ENCODE peak calls at places on chromosomes 5 and 9, in six cellular contexts. E is mesothelial cell of epicardium, P is uterus, D is body of pancreas, Z is GM10248, B is transverse colon. J is an unnamed sample.

GRCh38 chr9:6959275-6960000 is 201.7 kb downstream of the KDM4C start:
- DNase-seq in P (no peak), D (no peak), Z (no peak), E (no peak), B (no peak), J (no peak)

GRCh38 chr9:98520221-98520920 is 188.4 kb downstream of the GABBR2 start:
- DNase-seq in P (no peak), D (no peak), Z (no peak), E (no peak), B (no peak), J (no peak)

GRCh38 chr9:13900449-13900848 is 413.5 kb downstream of the NFIB start:
- DNase-seq in P (no peak), D (no peak), E (no peak), Z (no peak), B (no peak), J (no peak)

GRCh38 chr9:131475956-131476776 is 26.6 kb upstream of the POMT1 start:
- DNase-seq in D (no peak), Z (no peak), P (no peak), B (no peak), E (no peak), J (no peak)

GRCh38 chr9:111038336-111039202 is at the start of gene LPAR1:
- DNase-seq in Z (no peak), D (peak), P (peak), B (peak), E (peak), J (no peak)

GRCh38 chr5:7856855-7857254 is 5.9 kb upstream of the CFAP90 start:
- DNase-seq in Z (peak), B (peak), D (peak), E (no peak), P (no peak), J (no peak)

GRCh38 chr9:12775963-12776774 is 1.3 kb downstream of the LURAP1L start:
- DNase-seq in B (peak), Z (peak), D (peak), P (peak), E (peak), J (peak)

GRCh38 chr9:114930063-114930812 is at the start of gene TNFSF8:
- DNase-seq in E (no peak), B (peak), D (no peak), Z (peak), P (no peak), J (no peak)

GRCh38 chr9:37433754-37434435 is 11.4 kb downstream of the GRHPR start:
- DNase-seq in D (no peak), Z (no peak), B (no peak), P (peak), E (no peak), J (no peak)

GRCh38 chr9:137302176-137303030 is at the start of gene NRARP:
- DNase-seq in Z (peak), B (peak), D (peak), P (peak), E (peak), J (peak)

GRCh38 chr9:124675261-124676158 is 95.6 kb downstream of the NR6A1 start:
- DNase-seq in D (no peak), P (no peak), Z (no peak), E (no peak), B (no peak), J (no peak)

GRCh38 chr5:141771031-141771430 is 89.0 kb upstream of the ARAP3 start:
- DNase-seq in D (no peak), Z (no peak), P (no peak), E (no peak), B (no peak), J (no peak)

GRCh38 chr5:132470596-132470995 is 20.0 kb downstream of the IRF1 start:
- DNase-seq in P (peak), Z (no peak), D (no peak), B (peak), E (no peak), J (no peak)

GRCh38 chr5:7251127-7251526 is 144.8 kb upstream of the ADCY2 start:
- DNase-seq in B (no peak), E (no peak), P (no peak), Z (no peak), D (no peak), J (no peak)

GRCh38 chr5:52443187-52443586 is 344.5 kb upstream of the ITGA1 start:
- DNase-seq in D (no peak), Z (no peak), B (no peak), P (no peak), E (no peak), J (no peak)

GRCh38 chr9:2132484-2133082 is 117.4 kb downstream of the SMARCA2 start:
- DNase-seq in E (no peak), D (no peak), B (no peak), Z (peak), P (no peak), J (no peak)

GRCh38 chr9:77210116-77210515 is 32.8 kb downstream of the VPS13A start:
- DNase-seq in P (no peak), D (no peak), E (no peak), B (no peak), Z (no peak), J (no peak)

GRCh38 chr5:82793808-82794419 is 283.3 kb downstream of the TMEM167A start:
- DNase-seq in P (no peak), B (peak), E (no peak), Z (no peak), D (peak), J (no peak)

GRCh38 chr5:112703866-112704820 is 33.5 kb upstream of the APC start:
- DNase-seq in E (no peak), P (no peak), Z (no peak), D (no peak), B (no peak), J (no peak)

GRCh38 chr5:165617491-165617890 is 2112.1 kb downstream of the MAT2B start:
- DNase-seq in B (no peak), Z (no peak), D (no peak), E (no peak), P (no peak), J (no peak)

GRCh38 chr9:91586282-91586681 is 162.7 kb upstream of the NFIL3 start:
- DNase-seq in D (no peak), P (no peak), E (no peak), B (no peak), Z (no peak), J (no peak)

GRCh38 chr9:122226142-122226757 is 2.5 kb downstream of the LHX6 start:
- DNase-seq in P (no peak), B (no peak), D (no peak), E (no peak), Z (peak), J (no peak)

GRCh38 chr5:159155960-159156359 is 53.4 kb downstream of the RNF145 start:
- DNase-seq in P (no peak), D (no peak), E (no peak), B (no peak), Z (no peak), J (no peak)

GRCh38 chr9:113772121-113772885 is 103.8 kb upstream of the ZNF618 start:
- DNase-seq in P (no peak), D (no peak), Z (no peak), B (no peak), E (no peak), J (no peak)

GRCh38 chr5:124630767-124631704 is 115.4 kb downstream of the ZNF608 start:
- DNase-seq in P (no peak), Z (no peak), B (no peak), E (no peak), D (no peak), J (no peak)

GRCh38 chr9:111700776-111701175 is 39.4 kb downstream of the GNG10 start:
- DNase-seq in E (no peak), D (no peak), P (no peak), B (peak), Z (no peak), J (no peak)

GRCh38 chr9:110541950-110542349 is 37.6 kb downstream of the SVEP1 start:
- DNase-seq in D (no peak), P (no peak), E (no peak), B (no peak), Z (no peak), J (no peak)

DNA sequence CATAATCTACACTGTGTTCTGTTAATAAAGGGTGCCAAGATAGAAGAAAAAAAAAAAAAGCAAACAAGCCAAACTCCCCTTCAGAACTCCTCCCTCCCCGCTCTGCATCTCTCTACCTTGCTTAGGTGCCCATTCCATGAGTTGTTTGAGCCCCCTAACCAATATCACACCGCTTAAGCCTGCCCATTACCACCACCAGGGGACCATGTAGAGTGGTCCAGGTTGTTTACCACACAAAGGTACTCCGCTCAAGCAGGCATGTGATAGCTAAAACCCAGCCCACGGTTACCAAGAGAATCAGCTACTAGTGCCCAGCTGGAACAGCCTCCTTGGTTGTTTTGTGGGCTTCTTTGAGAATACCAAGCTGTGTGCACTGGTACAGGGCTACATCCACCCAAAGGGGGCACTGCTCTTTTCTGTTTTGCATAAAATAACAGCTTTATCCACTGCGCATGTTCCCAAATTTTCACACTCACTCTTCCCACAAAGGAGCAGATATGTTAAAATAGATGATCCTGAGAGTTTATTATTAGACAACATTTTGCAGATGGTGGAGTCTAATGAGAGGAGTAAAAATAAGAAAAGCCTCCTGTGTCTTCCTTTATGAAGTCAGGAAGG is 304.1 kb downstream of the DEPDC1B start:
- DNase-seq in E (no peak), Z (no peak), D (no peak), B (no peak), P (no peak), J (no peak)
- TF ChIP-seq CTCF in E (no peak), Z (no peak), D (no peak), B (no peak), P (no peak), J (no peak)

GRCh38 chr5:179530069-179530998 is 20.0 kb upstream of the RUFY1 start:
- DNase-seq in Z (peak), D (peak), E (peak), B (peak), P (peak), J (no peak)
- TF ChIP-seq CTCF in Z (peak), D (no peak), E (no peak), B (no peak), P (peak), J (no peak)

GRCh38 chr9:79613145-79613544 is 41.4 kb downstream of the TLE4 start:
- DNase-seq in Z (no peak), P (no peak), E (no peak), B (no peak), D (no peak), J (no peak)
- TF ChIP-seq CTCF in Z (no peak), P (no peak), E (no peak), B (no peak), D (no peak), J (no peak)

GRCh38 chr5:146055432-146055831 is 49.9 kb downstream of the PLAC8L1 start:
- DNase-seq in P (no peak), B (no peak), Z (no peak), D (no peak), E (no peak), J (no peak)

GRCh38 chr5:146049704-146050026 is 55.7 kb downstream of the PLAC8L1 start:
- DNase-seq in Z (no peak), E (no peak), D (no peak), P (no peak), B (no peak), J (no peak)

GRCh38 chr5:146050061-146050460 is 55.3 kb downstream of the PLAC8L1 start:
- DNase-seq in B (no peak), Z (no peak), D (no peak), E (no peak), P (no peak), J (no peak)

GRCh38 chr5:146051678-146052077 is 53.7 kb downstream of the PLAC8L1 start:
- DNase-seq in D (no peak), E (no peak), P (no peak), B (no peak), Z (no peak), J (no peak)

DNA sequence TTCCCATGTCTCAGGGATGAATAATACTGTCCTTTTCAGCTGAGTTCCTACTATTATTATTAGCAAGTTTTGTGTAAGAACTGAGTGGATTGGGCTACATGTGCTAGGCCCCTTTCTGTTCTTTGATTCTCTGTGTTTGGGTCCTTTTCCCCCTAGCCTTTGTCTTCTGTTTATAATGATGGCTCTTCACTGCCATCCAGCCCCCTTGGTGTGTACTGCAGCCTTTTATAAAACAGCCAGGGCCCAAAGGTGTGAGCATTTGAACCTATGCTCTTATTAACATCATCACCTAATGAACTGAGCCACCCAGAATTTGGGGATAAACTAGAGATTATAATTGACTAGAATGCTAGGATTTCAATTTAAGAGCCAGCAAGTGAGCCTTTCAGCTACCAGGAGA is 52.6 kb downstream of the PLAC8L1 start:
- DNase-seq in E (no peak), B (no peak), P (no peak), Z (no peak), D (no peak), J (no peak)
- TF ChIP-seq CTCF in E (no peak), B (no peak), P (no peak), Z (no peak), D (no peak), J (no peak)

GRCh38 chr5:35598707-35599370 is 18.8 kb upstream of the SPEF2 start:
- DNase-seq in E (no peak), Z (no peak), B (peak), D (peak), P (no peak), J (no peak)
- TF ChIP-seq CTCF in E (no peak), Z (no peak), B (no peak), D (no peak), P (no peak), J (no peak)

J was measured in omental fat pad.